ENCODE peak calls at places on chromosomes 12 and 14, in five cellular contexts. One of them, this sample, is unnamed.

GRCh38 chr14:54627325-54627717 is 60.4 kb downstream of the SAMD4A start:
- DNase-seq in HFF-Myc: no peak
- DNase-seq in RWPE2: no peak
- DNase-seq in cardiac muscle cell: no peak
- DNase-seq in hepatocyte: no peak
- DNase-seq in this sample: no peak

GRCh38 chr12:47734725-47735480 is 9.6 kb upstream of the ENDOU start:
- DNase-seq in HFF-Myc: no peak
- DNase-seq in RWPE2: peak
- DNase-seq in cardiac muscle cell: peak
- DNase-seq in hepatocyte: no peak
- DNase-seq in this sample: no peak

GRCh38 chr12:113186033-113186365 is 478 bp downstream of the RITA1 start:
- DNase-seq in hepatocyte: peak
- DNase-seq in RWPE2: no peak
- DNase-seq in HFF-Myc: no peak
- DNase-seq in cardiac muscle cell: no peak
- DNase-seq in this sample: no peak

GRCh38 chr14:103527408-103528157 is 1.4 kb upstream of the TRMT61A start:
- DNase-seq in cardiac muscle cell: no peak
- DNase-seq in hepatocyte: no peak
- DNase-seq in RWPE2: no peak
- DNase-seq in HFF-Myc: no peak
- DNase-seq in this sample: no peak

GRCh38 chr12:89140580-89141236 is 211.6 kb downstream of the DUSP6 start:
- DNase-seq in cardiac muscle cell: no peak
- DNase-seq in hepatocyte: no peak
- DNase-seq in HFF-Myc: no peak
- DNase-seq in RWPE2: no peak
- DNase-seq in this sample: no peak

GRCh38 chr12:115930336-115930735 is 347.2 kb downstream of the MED13L start:
- DNase-seq in HFF-Myc: no peak
- DNase-seq in hepatocyte: no peak
- DNase-seq in cardiac muscle cell: no peak
- DNase-seq in RWPE2: no peak
- DNase-seq in this sample: no peak

GRCh38 chr12:54349658-54350057 is 14.6 kb downstream of the GPR84 start:
- DNase-seq in HFF-Myc: no peak
- DNase-seq in hepatocyte: no peak
- DNase-seq in cardiac muscle cell: no peak
- DNase-seq in RWPE2: no peak
- DNase-seq in this sample: no peak

GRCh38 chr14:95361373-95362179 is 41.9 kb upstream of the CLMN start:
- DNase-seq in HFF-Myc: no peak
- DNase-seq in cardiac muscle cell: no peak
- DNase-seq in RWPE2: no peak
- DNase-seq in hepatocyte: peak
- DNase-seq in this sample: peak

GRCh38 chr12:95784886-95785285 is 5.7 kb downstream of the NTN4 start:
- DNase-seq in hepatocyte: no peak
- DNase-seq in RWPE2: no peak
- DNase-seq in HFF-Myc: no peak
- DNase-seq in cardiac muscle cell: no peak
- DNase-seq in this sample: no peak

GRCh38 chr14:50362791-50363733 is 33.6 kb downstream of the CDKL1 start:
- DNase-seq in cardiac muscle cell: no peak
- DNase-seq in RWPE2: no peak
- DNase-seq in hepatocyte: no peak
- DNase-seq in HFF-Myc: no peak
- DNase-seq in this sample: no peak

GRCh38 chr12:130227641-130228040 is 65.4 kb downstream of the FZD10 start:
- DNase-seq in cardiac muscle cell: no peak
- DNase-seq in RWPE2: no peak
- DNase-seq in HFF-Myc: no peak
- DNase-seq in hepatocyte: no peak
- DNase-seq in this sample: no peak

GRCh38 chr14:39218171-39218769 is 15.4 kb upstream of the MIA2 start:
- DNase-seq in RWPE2: no peak
- DNase-seq in hepatocyte: peak
- DNase-seq in cardiac muscle cell: no peak
- DNase-seq in HFF-Myc: no peak
- DNase-seq in this sample: no peak

GRCh38 chr12:31597066-31597465 is 6.1 kb upstream of the DENND5B start:
- DNase-seq in hepatocyte: no peak
- DNase-seq in HFF-Myc: no peak
- DNase-seq in RWPE2: no peak
- DNase-seq in cardiac muscle cell: no peak
- DNase-seq in this sample: no peak

GRCh38 chr14:31205681-31206535 is 1.7 kb downstream of the HECTD1 start:
- DNase-seq in RWPE2: no peak
- DNase-seq in cardiac muscle cell: peak
- DNase-seq in hepatocyte: peak
- DNase-seq in HFF-Myc: no peak
- DNase-seq in this sample: no peak

GRCh38 chr12:25767613-25768012 is 190.9 kb upstream of the RASSF8 start:
- DNase-seq in HFF-Myc: peak
- DNase-seq in hepatocyte: no peak
- DNase-seq in RWPE2: no peak
- DNase-seq in cardiac muscle cell: no peak
- DNase-seq in this sample: no peak

GRCh38 chr12:49791700-49792099 is 36.5 kb downstream of the NCKAP5L start:
- DNase-seq in RWPE2: no peak
- DNase-seq in hepatocyte: no peak
- DNase-seq in HFF-Myc: no peak
- DNase-seq in cardiac muscle cell: no peak
- DNase-seq in this sample: no peak

GRCh38 chr12:105567061-105567460 is 236.6 kb downstream of the C12orf75 start:
- DNase-seq in cardiac muscle cell: no peak
- DNase-seq in RWPE2: no peak
- DNase-seq in hepatocyte: no peak
- DNase-seq in HFF-Myc: no peak
- DNase-seq in this sample: no peak

GRCh38 chr14:105470812-105471771 is 3.5 kb upstream of the CRIP2 start:
- DNase-seq in hepatocyte: no peak
- DNase-seq in RWPE2: no peak
- DNase-seq in HFF-Myc: no peak
- DNase-seq in cardiac muscle cell: peak
- DNase-seq in this sample: peak

GRCh38 chr14:63438065-63438757 is 105.0 kb downstream of the PPP2R5E start:
- DNase-seq in cardiac muscle cell: no peak
- DNase-seq in RWPE2: peak
- DNase-seq in HFF-Myc: peak
- DNase-seq in hepatocyte: peak
- DNase-seq in this sample: no peak

GRCh38 chr12:77102123-77102522 is 36.8 kb upstream of the E2F7 start:
- DNase-seq in hepatocyte: no peak
- DNase-seq in cardiac muscle cell: no peak
- DNase-seq in HFF-Myc: no peak
- DNase-seq in RWPE2: no peak
- DNase-seq in this sample: no peak

GRCh38 chr12:89250648-89251047 is 101.7 kb downstream of the DUSP6 start:
- DNase-seq in RWPE2: no peak
- DNase-seq in hepatocyte: no peak
- DNase-seq in HFF-Myc: no peak
- DNase-seq in cardiac muscle cell: no peak
- DNase-seq in this sample: no peak

GRCh38 chr12:8088574-8088973 is 6.5 kb downstream of the NECAP1 start:
- DNase-seq in cardiac muscle cell: no peak
- DNase-seq in RWPE2: no peak
- DNase-seq in HFF-Myc: no peak
- DNase-seq in hepatocyte: no peak
- DNase-seq in this sample: no peak

GRCh38 chr12:59973515-59973914 is 377.7 kb downstream of the SLC16A7 start:
- DNase-seq in cardiac muscle cell: no peak
- DNase-seq in hepatocyte: no peak
- DNase-seq in HFF-Myc: peak
- DNase-seq in RWPE2: no peak
- DNase-seq in this sample: no peak

GRCh38 chr12:106223485-106224391 is 24.1 kb downstream of the CKAP4 start:
- DNase-seq in hepatocyte: peak
- DNase-seq in cardiac muscle cell: peak
- DNase-seq in HFF-Myc: peak
- DNase-seq in RWPE2: no peak
- DNase-seq in this sample: peak

GRCh38 chr14:20934148-20934762 is 21.0 kb upstream of the RNASE2 start:
- DNase-seq in RWPE2: no peak
- DNase-seq in hepatocyte: peak
- DNase-seq in HFF-Myc: no peak
- DNase-seq in cardiac muscle cell: peak
- DNase-seq in this sample: peak

DNA sequence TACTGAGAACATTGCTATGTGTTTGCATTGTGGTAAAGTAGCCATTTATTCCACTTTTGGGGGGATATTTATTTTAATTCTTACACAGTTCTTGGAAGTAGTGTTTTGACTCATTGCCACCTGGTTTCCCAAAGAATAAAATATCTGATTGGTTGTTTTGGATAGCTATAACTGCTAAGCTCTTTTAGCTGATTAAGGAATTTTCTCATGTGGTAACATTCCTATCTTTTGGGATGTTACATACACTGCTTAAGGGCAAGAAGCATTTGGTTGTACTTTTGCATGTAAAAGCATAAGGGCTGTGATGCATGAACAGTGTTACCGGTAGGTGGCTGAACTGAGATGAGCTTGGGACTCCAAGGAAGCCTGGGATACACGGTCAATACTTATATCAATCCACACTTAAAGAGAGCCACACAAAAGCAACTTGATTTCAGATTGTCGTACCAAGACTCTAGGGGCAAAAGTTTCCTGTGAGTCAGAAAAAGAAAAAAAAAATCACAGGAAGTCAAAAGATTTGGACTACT is 71.4 kb upstream of the PRKD1 start:
- DNase-seq in cardiac muscle cell: no peak
- DNase-seq in hepatocyte: no peak
- DNase-seq in RWPE2: no peak
- DNase-seq in HFF-Myc: no peak
- DNase-seq in this sample: no peak
- TF ChIP-seq CTCF in cardiac muscle cell: no peak
- TF ChIP-seq CTCF in hepatocyte: no peak
- TF ChIP-seq CTCF in RWPE2: no peak
- TF ChIP-seq CTCF in HFF-Myc: no peak
- TF ChIP-seq CTCF in this sample: no peak

DNA sequence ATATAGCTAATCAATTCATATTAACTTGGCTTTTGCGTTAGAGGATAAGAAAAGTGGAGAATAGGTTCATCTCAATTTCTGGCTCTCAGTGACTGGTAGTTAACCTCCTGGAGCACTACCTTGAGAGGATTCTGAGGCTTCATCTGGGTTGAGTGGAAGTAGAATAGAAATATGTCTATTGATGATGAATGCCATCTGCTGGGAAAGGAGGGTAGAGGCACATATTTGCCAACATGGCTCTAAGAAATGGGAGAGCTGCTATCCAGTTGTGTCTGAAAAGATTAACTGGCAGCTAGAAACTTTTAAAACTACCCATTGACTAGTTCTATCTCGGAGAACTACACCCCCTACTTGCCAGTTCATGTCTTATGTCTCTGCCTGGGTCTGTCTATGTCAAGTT is 530.1 kb downstream of the NRXN3 start:
- DNase-seq in RWPE2: no peak
- DNase-seq in hepatocyte: no peak
- DNase-seq in HFF-Myc: no peak
- DNase-seq in cardiac muscle cell: no peak
- DNase-seq in this sample: no peak
- TF ChIP-seq CTCF in RWPE2: peak
- TF ChIP-seq CTCF in hepatocyte: no peak
- TF ChIP-seq CTCF in HFF-Myc: no peak
- TF ChIP-seq CTCF in cardiac muscle cell: no peak
- TF ChIP-seq CTCF in this sample: no peak

DNA sequence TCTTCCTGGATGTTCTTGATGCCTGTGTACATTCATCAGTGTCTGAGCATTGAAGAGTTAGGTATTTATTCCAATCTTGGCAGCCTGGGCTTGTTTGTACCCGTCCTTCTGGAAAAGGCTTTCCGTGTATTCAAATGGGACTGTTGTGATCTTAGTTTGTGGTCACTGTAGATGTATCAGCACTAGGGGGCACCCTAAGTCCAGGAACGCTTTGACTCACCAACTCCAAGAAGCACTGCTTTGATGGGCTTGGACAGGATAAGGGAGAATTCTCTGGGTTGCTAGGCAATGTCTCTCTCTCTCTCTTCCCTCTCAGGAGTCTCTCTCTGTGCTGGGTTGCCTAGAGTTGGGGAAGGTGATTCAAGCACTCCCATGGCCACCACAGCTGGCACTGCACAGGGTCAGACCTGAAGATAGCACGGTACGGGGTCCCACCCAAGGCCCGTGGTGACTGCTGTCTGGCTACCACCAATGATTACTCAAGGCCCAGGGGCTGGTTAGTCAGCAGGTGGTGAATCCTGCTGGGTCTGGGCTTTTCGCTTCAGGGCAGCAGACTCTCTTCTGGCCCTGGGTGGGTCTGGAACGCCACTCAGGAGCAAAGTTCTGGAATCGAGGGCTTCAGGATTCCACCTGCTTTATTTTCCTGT is 211.1 kb upstream of the RGS6 start:
- DNase-seq in HFF-Myc: peak
- DNase-seq in RWPE2: no peak
- DNase-seq in hepatocyte: peak
- DNase-seq in cardiac muscle cell: peak
- DNase-seq in this sample: peak
- TF ChIP-seq CTCF in HFF-Myc: peak
- TF ChIP-seq CTCF in RWPE2: peak
- TF ChIP-seq CTCF in hepatocyte: peak
- TF ChIP-seq CTCF in cardiac muscle cell: peak
- TF ChIP-seq CTCF in this sample: peak

GRCh38 chr12:124857921-124858461 is 5.7 kb downstream of the SCARB1 start:
- DNase-seq in cardiac muscle cell: no peak
- DNase-seq in hepatocyte: no peak
- DNase-seq in RWPE2: no peak
- DNase-seq in HFF-Myc: no peak
- DNase-seq in this sample: no peak

GRCh38 chr12:124856842-124857178 is 6.9 kb downstream of the SCARB1 start:
- DNase-seq in hepatocyte: no peak
- DNase-seq in HFF-Myc: no peak
- DNase-seq in RWPE2: no peak
- DNase-seq in cardiac muscle cell: no peak
- DNase-seq in this sample: no peak

GRCh38 chr12:124854637-124855184 is 9.0 kb downstream of the SCARB1 start:
- DNase-seq in hepatocyte: no peak
- DNase-seq in cardiac muscle cell: no peak
- DNase-seq in RWPE2: no peak
- DNase-seq in HFF-Myc: no peak
- DNase-seq in this sample: no peak

GRCh38 chr12:124855275-124855957 is 8.2 kb downstream of the SCARB1 start:
- DNase-seq in cardiac muscle cell: no peak
- DNase-seq in hepatocyte: no peak
- DNase-seq in RWPE2: no peak
- DNase-seq in HFF-Myc: no peak
- DNase-seq in this sample: no peak

GRCh38 chr12:124856132-124856841 is 7.4 kb downstream of the SCARB1 start:
- DNase-seq in hepatocyte: no peak
- DNase-seq in RWPE2: no peak
- DNase-seq in cardiac muscle cell: peak
- DNase-seq in HFF-Myc: no peak
- DNase-seq in this sample: no peak
- TF ChIP-seq CTCF in hepatocyte: no peak
- TF ChIP-seq CTCF in RWPE2: no peak
- TF ChIP-seq CTCF in cardiac muscle cell: peak
- TF ChIP-seq CTCF in HFF-Myc: peak
- TF ChIP-seq CTCF in this sample: no peak